ENCODE peak calls at places on chromosomes 11 and 22, in four cellular contexts. V, G, Q and L are unnamed samples.

GRCh38 chr11:32198053-32198452 is 107.2 kb downstream of the RCN1 start:
- DNase-seq in V (no peak), G (no peak), Q (no peak), L (no peak)

GRCh38 chr11:3122775-3123201 is 42.3 kb downstream of the OSBPL5 start:
- DNase-seq in V (no peak), G (no peak), Q (no peak), L (no peak)

GRCh38 chr22:31520036-31520435 is 23.7 kb downstream of the SFI1 start:
- DNase-seq in V (no peak), G (no peak), Q (peak), L (no peak)

GRCh38 chr11:12785901-12786300 is 111.7 kb downstream of the TEAD1 start:
- DNase-seq in V (no peak), G (no peak), Q (no peak), L (no peak)

GRCh38 chr11:44243633-44244343 is 66.2 kb downstream of the ALX4 start:
- DNase-seq in V (no peak), G (peak), Q (no peak), L (no peak)

GRCh38 chr11:68436985-68437926 is 23.3 kb upstream of the PPP6R3 start:
- DNase-seq in V (no peak), G (peak), Q (no peak), L (peak)

GRCh38 chr11:44324787-44325525 is 15.0 kb upstream of the ALX4 start:
- DNase-seq in V (no peak), G (no peak), Q (no peak), L (no peak)

GRCh38 chr11:114984611-114985163 is 306.4 kb downstream of the NXPE2 start:
- DNase-seq in V (no peak), G (no peak), Q (no peak), L (no peak)

GRCh38 chr11:109770323-109770722 is 322.9 kb upstream of the ZC3H12C start:
- DNase-seq in V (no peak), G (no peak), Q (no peak), L (no peak)

GRCh38 chr11:109775686-109776085 is 317.5 kb upstream of the ZC3H12C start:
- DNase-seq in V (no peak), G (no peak), Q (no peak), L (no peak)

DNA sequence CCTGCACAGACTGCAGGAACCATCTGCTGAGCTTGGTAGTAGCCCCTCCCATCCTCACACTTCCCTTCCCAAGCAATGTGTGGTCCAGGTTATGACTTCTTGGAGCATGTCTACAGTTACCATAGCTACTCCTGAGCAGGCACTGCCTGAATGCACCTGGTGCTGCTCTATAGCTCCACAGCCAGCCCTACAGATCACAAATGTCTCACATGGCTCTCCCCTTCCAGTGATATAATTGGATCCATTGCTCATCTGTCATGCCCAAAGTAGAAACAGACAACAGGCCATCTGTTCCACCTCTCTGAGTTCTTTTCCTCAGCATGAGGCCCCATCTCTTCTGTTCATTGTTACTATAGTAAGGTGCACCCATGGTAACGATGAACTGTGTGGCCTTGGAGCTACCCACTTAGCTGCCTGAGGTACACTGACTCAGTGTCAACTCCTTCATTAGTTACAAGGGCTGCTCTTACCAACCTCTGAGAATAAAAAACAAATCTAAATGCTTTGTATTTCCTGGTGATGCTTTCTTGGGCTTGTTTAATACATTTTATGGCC is 320.3 kb upstream of the ZC3H12C start:
- DNase-seq in V (no peak), G (no peak), Q (no peak), L (peak)
- TF ChIP-seq CTCF in V (no peak), G (no peak), Q (no peak), L (no peak)

GRCh38 chr11:15159085-15159484 is 44.4 kb downstream of the INSC start:
- DNase-seq in V (peak), G (peak), Q (peak), L (no peak)
- TF ChIP-seq CTCF in V (no peak), G (peak), Q (peak), L (peak)

DNA sequence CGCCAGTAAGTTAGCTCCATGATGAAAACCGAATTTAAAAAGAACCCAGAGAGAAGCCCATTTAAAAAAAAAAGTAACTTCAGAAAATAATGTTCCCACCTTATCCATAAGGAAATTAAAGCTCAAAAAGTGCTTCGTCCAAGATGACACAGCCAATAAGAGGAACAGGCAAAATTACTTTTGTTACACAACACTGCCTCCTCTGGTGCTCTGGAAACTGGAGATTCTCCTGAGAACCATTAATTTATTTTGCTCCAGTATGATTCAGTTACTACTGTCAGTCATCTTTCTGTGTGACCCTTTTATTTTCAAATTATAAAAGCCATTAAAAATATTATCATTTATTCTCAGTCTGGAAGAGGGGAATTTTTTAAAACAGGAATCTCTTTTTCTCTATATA is 2.0 kb downstream of the IFT27 start:
- DNase-seq in V (peak), G (peak), Q (no peak), L (no peak)
- TF ChIP-seq CTCF in V (no peak), G (peak), Q (peak), L (peak)

GRCh38 chr22:27335102-27335660 is 466.4 kb downstream of the MN1 start:
- DNase-seq in V (no peak), G (no peak), Q (no peak), L (no peak)

GRCh38 chr22:27329966-27330645 is 471.4 kb downstream of the MN1 start:
- DNase-seq in V (no peak), G (no peak), Q (no peak), L (no peak)

GRCh38 chr22:27327981-27328721 is 473.4 kb downstream of the MN1 start:
- DNase-seq in V (no peak), G (no peak), Q (no peak), L (no peak)

GRCh38 chr22:27329471-27329870 is 472.1 kb downstream of the MN1 start:
- DNase-seq in V (no peak), G (no peak), Q (no peak), L (no peak)

DNA sequence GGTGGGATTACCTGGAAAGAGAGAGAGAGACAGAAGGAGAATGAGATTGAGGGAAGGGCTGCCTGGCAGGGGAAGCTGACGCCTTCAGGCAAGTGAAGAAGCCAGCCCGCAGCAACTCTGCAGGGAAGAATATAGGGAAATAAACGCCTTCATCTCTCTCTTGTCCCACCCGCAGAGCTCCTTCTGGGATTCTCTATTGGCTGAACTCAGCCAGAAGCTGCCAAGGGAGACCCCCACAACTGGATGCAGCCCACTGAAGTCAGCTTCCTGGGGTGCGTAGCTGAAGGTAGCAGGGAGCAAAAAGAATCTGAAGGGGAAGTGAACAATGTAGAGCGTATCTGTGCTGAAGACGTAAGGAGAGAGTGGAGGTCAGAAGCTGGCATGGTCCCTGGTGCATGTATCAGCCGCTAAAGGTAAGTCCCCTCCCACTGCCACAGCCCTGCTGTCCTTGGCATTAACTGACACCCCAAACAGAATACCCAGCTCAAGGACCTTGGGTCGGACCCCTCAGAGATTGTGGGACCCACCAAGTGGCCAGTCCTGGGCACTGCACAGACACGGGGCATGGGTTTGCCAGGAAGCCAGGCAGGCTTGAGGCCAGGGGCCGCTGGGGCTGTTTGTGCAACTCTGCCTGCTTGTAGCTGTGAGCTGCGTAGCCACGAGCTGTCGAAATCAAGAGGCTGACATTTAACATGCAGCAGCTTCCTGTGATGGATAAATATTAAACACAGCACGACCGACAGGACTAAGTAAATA is 469.9 kb downstream of the MN1 start:
- DNase-seq in V (peak), G (peak), Q (no peak), L (peak)
- TF ChIP-seq CTCF in V (no peak), G (peak), Q (no peak), L (peak)

GRCh38 chr11:123305601-123306000 is 110.6 kb upstream of the CLMP start:
- DNase-seq in V (no peak), G (no peak), Q (no peak), L (no peak)

GRCh38 chr11:123304828-123305530 is 109.9 kb upstream of the CLMP start:
- DNase-seq in V (no peak), G (no peak), Q (no peak), L (no peak)

GRCh38 chr11:123301696-123302400 is 106.8 kb upstream of the CLMP start:
- DNase-seq in V (peak), G (peak), Q (peak), L (peak)

GRCh38 chr11:123302751-123303195 is 107.7 kb upstream of the CLMP start:
- DNase-seq in V (no peak), G (peak), Q (peak), L (no peak)

DNA sequence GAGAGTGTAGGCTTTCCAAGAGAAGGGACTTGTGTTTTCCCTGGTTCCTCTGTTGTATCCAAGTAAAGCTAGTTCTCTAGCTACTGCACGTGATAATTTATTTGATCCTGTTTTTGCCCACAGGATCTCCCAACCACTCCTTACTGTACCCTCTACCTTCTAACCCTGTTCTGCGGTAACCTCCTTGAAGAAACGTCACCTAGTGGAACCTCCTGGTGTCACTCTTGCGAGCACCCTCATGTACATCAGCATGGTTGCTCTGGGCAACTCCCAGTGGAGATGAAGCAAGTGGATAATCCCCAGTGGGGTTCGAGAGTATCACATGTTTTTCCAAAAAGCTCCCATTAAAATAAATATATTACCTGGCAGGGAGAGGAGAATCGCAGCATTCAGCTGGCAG is 108.9 kb upstream of the CLMP start:
- DNase-seq in V (no peak), G (no peak), Q (no peak), L (no peak)
- TF ChIP-seq CTCF in V (no peak), G (no peak), Q (peak), L (no peak)

GRCh38 chr11:20443596-20443995 is 56.1 kb downstream of the PRMT3 start:
- DNase-seq in V (no peak), G (peak), Q (no peak), L (no peak)
- TF ChIP-seq CTCF in V (no peak), G (peak), Q (peak), L (no peak)